ENCODE peak calls at places on chromosomes 11 and 22, in seven cellular contexts. L, U, P, H, S, O and Y are unnamed samples.
A peak's percentile ranks its signal among the peaks of the same experiment; 100 is the strongest.

GRCh38 chr22:40817737-40818136 is 1.4 kb downstream of the SLC25A17 start:
- DNase-seq in L (no peak), U (no peak), P (no peak), H (no peak), S (no peak), O (no peak), Y (no peak)

GRCh38 chr11:58525037-58525614 is 17.2 kb upstream of the OR5B21 start:
- DNase-seq in L (no peak), U (no peak), P (no peak), H (no peak), S (no peak), O (no peak), Y (no peak)

GRCh38 chr11:43810929-43811596 is 69.6 kb upstream of the ALKBH3 start:
- DNase-seq in L (no peak), U (no peak), P (no peak), H (peak; percentile 17), S (peak; percentile 16), O (no peak), Y (no peak)

GRCh38 chr22:21791635-21792625 is 56.3 kb upstream of the YPEL1 start:
- DNase-seq in L (no peak), U (no peak), P (no peak), H (no peak), S (no peak), O (no peak), Y (no peak)

GRCh38 chr11:110130642-110131238 is 37.5 kb downstream of the ZC3H12C start:
- DNase-seq in L (no peak), U (no peak), P (no peak), H (peak; percentile 44), S (peak; percentile 90), O (no peak), Y (no peak)

GRCh38 chr11:125170406-125171031 is 6.0 kb downstream of the PKNOX2 start:
- DNase-seq in L (no peak), U (no peak), P (peak; percentile 84), H (peak; percentile 54), S (no peak), O (no peak), Y (no peak)

GRCh38 chr11:75595511-75595910 is 33.5 kb downstream of the SERPINH1 start:
- DNase-seq in L (no peak), U (no peak), P (no peak), H (no peak), S (no peak), O (no peak), Y (no peak)

GRCh38 chr11:2460540-2461252 is 15.9 kb downstream of the KCNQ1 start:
- DNase-seq in L (no peak), U (no peak), P (no peak), H (no peak), S (no peak), O (no peak), Y (no peak)

GRCh38 chr11:112614605-112615004 is 346.6 kb upstream of the NCAM1 start:
- DNase-seq in L (no peak), U (no peak), P (no peak), H (no peak), S (no peak), O (no peak), Y (no peak)

DNA sequence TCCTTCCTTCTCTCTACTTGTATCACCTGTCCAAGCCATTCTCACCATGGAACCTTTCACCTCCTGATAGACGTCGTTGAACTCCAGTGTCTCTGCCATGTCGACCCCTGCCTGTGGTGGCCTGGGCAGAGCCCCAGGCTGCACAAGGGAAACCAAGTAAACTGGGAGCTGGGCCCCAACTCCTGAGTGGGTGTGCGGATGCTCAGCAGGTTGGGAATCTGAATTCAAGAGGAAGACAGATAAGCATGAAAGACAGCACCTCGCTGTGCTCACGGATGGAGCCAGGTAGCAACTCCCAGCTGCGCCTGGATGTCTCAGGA is 709 bp downstream of the SSRP1 start:
- DNase-seq in L (no peak), U (no peak), P (no peak), H (no peak), S (no peak), O (no peak), Y (no peak)
- H3K4me3 ChIP-seq in L (peak overlapping the region; percentile 90), U (peak overlapping the region; percentile 96), P (peak overlapping the region; percentile 78), H (peak overlapping the region; percentile 96), S (peak overlapping the region; percentile 83), O (peak overlapping the region; percentile 87), Y (peak overlapping the region; percentile 77)

DNA sequence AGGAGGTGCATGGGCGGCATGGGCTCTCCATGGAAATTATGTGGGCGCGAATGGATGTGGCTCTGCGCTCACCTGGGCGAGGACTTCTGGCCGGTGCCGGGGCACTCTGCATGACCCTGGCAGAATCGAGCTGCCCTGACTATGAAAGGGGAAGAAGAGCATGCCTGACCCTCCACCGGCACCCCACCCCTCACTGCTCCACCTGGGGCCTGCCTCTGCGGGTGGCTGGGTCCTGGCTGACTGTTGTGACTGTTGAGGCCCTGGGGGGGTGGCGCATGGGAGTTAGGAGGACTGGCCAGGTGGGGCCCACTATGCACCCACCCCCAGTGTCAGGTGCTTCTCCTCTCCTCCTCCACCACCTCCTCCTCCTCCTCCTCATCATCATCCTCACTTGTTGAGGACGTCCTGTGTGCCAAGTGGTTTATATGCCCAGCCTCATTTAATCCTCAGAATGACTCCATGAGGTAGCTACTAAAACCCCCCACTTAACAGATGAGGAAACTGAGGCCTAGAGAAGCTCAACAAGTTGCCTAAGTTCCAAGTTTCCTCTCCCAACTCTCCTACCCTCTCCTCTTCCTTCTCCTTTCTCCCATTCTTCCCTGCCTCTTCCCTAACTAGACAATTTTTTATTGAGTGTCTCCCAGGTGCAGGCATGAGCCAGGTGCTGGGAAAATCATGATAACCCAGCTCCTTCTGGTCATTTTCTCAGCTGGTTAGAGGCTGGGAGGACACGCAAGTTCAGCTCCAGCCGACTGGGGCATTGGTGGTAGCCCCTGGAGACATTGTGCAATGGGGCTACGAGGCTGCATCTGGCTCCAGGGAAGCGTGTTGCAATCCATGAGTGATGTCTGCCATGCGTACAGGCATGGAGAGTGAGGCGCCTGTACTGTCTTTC is 2.3 kb downstream of the MYEOV start:
- DNase-seq in L (peak; percentile 86), U (no peak), P (peak; percentile 36), H (no peak), S (no peak), O (no peak), Y (no peak)
- H3K4me3 ChIP-seq in L (no peak overlapping the region), U (peak overlapping the region; percentile 97), P (no peak overlapping the region), H (no peak overlapping the region), S (no peak overlapping the region), O (peak overlapping the region; percentile 94), Y (no peak overlapping the region)

GRCh38 chr11:79438631-79439429 is 2.0 kb downstream of the TENM4 start:
- DNase-seq in L (no peak), U (no peak), P (no peak), H (peak; percentile 58), S (peak; percentile 16), O (no peak), Y (no peak)
- H3K4me3 ChIP-seq in L (peak overlapping the region; percentile 45), U (no peak overlapping the region), P (peak overlapping the region; percentile 87), H (peak overlapping the region; percentile 83), S (peak overlapping the region; percentile 58), O (peak overlapping the region; percentile 42), Y (peak overlapping the region; percentile 53)

GRCh38 chr11:65542738-65543390 is 15.3 kb downstream of the LTBP3 start:
- DNase-seq in L (no peak), U (no peak), P (no peak), H (no peak), S (no peak), O (no peak), Y (no peak)

GRCh38 chr11:65549088-65549487 is 9.1 kb downstream of the LTBP3 start:
- DNase-seq in L (no peak), U (no peak), P (no peak), H (no peak), S (no peak), O (no peak), Y (no peak)

GRCh38 chr11:65547446-65548125 is 10.6 kb downstream of the LTBP3 start:
- DNase-seq in L (peak; percentile 87), U (no peak), P (no peak), H (peak; percentile 54), S (no peak), O (no peak), Y (no peak)

GRCh38 chr11:65545853-65546216 is 12.3 kb downstream of the LTBP3 start:
- DNase-seq in L (peak; percentile 77), U (no peak), P (no peak), H (peak; percentile 37), S (no peak), O (no peak), Y (no peak)

GRCh38 chr11:65546217-65546958 is 11.8 kb downstream of the LTBP3 start:
- DNase-seq in L (peak; percentile 99), U (peak; percentile 50), P (no peak), H (peak; percentile 95), S (peak; percentile 87), O (no peak), Y (no peak)
- H3K4me3 ChIP-seq in L (peak overlapping the region; percentile 36), U (peak overlapping the region; percentile 35), P (no peak overlapping the region), H (peak overlapping the region; percentile 68), S (peak overlapping the region; percentile 35), O (no peak overlapping the region), Y (no peak overlapping the region)

GRCh38 chr11:83691387-83692088 is 405.4 kb upstream of the CCDC90B start:
- DNase-seq in L (no peak), U (no peak), P (no peak), H (no peak), S (no peak), O (no peak), Y (no peak)
- H3K4me3 ChIP-seq in L (no peak overlapping the region), U (no peak overlapping the region), P (no peak overlapping the region), H (no peak overlapping the region), S (no peak overlapping the region), O (no peak overlapping the region), Y (no peak overlapping the region)

GRCh38 chr22:27859336-27859735 is 57.8 kb upstream of the MN1 start:
- DNase-seq in L (no peak), U (no peak), P (no peak), H (no peak), S (no peak), O (no peak), Y (no peak)
- H3K4me3 ChIP-seq in L (no peak overlapping the region), U (no peak overlapping the region), P (peak overlapping the region; percentile 28), H (no peak overlapping the region), S (no peak overlapping the region), O (no peak overlapping the region), Y (no peak overlapping the region)